ENCODE peak calls at places on chromosomes 5 and 9, in five cellular contexts. T is AG09319, S is neural progenitor cell, Q is dorsolateral prefrontal cortex, R is AG09309. M is an unnamed sample.

GRCh38 chr9:21027295-21027694 is 4.1 kb downstream of the HACD4 start:
- DNase-seq in S (no peak), Q (no peak), T (no peak), R (no peak), M (no peak)

GRCh38 chr5:141521244-141521781 is 32.4 kb downstream of the PCDHGC5 start:
- DNase-seq in S (peak), R (peak), T (peak), Q (no peak), M (no peak)

GRCh38 chr5:113337515-113338140 is 97.2 kb downstream of the TSSK1B start:
- DNase-seq in R (no peak), S (no peak), T (no peak), Q (no peak), M (no peak)

GRCh38 chr9:112793213-112793810 is 42.8 kb downstream of the SNX30 start:
- DNase-seq in R (no peak), S (peak), T (peak), Q (peak), M (peak)

GRCh38 chr5:107864793-107865192 is 194.1 kb upstream of the EFNA5 start:
- DNase-seq in Q (no peak), S (no peak), R (peak), T (peak), M (no peak)

GRCh38 chr9:35771079-35771441 is 17.0 kb upstream of the MSMP start:
- DNase-seq in S (no peak), Q (no peak), R (no peak), T (no peak), M (no peak)

GRCh38 chr9:37364751-37365360 is 57.6 kb upstream of the GRHPR start:
- DNase-seq in Q (no peak), R (no peak), T (no peak), S (no peak), M (no peak)

GRCh38 chr9:137314561-137315560 is 12.8 kb upstream of the NRARP start:
- DNase-seq in Q (no peak), S (peak), R (no peak), T (no peak), M (no peak)

GRCh38 chr9:6428940-6429889 is 16.2 kb downstream of the UHRF2 start:
- DNase-seq in Q (no peak), R (no peak), T (no peak), S (no peak), M (no peak)

GRCh38 chr5:159448-160172 is 31.7 kb upstream of the LRRC14B start:
- DNase-seq in R (no peak), Q (no peak), S (peak), T (no peak), M (no peak)

GRCh38 chr9:89868100-89868499 is 263.3 kb downstream of the GADD45G start:
- DNase-seq in Q (no peak), T (no peak), R (no peak), S (no peak), M (no peak)

GRCh38 chr9:109477269-109478203 is 20.6 kb downstream of the PTPN3 start:
- DNase-seq in R (no peak), S (no peak), Q (no peak), T (no peak), M (no peak)

GRCh38 chr5:6302684-6303083 is 75.7 kb downstream of the MED10 start:
- DNase-seq in R (no peak), T (no peak), Q (no peak), S (peak), M (no peak)

GRCh38 chr5:180470361-180470760 is 23.8 kb upstream of the CNOT6 start:
- DNase-seq in Q (no peak), T (no peak), S (no peak), R (no peak), M (no peak)

GRCh38 chr5:84724683-84725082 is 340.0 kb upstream of the EDIL3 start:
- DNase-seq in T (no peak), Q (no peak), S (no peak), R (no peak), M (no peak)

GRCh38 chr5:107401470-107402085 is 269.2 kb downstream of the EFNA5 start:
- DNase-seq in T (no peak), S (no peak), Q (no peak), R (no peak), M (no peak)

GRCh38 chr9:136204838-136205706 is at the start of gene LHX3:
- DNase-seq in S (peak), Q (no peak), R (no peak), T (no peak), M (peak)

GRCh38 chr5:24742334-24742733 is 97.6 kb upstream of the CDH10 start:
- DNase-seq in S (no peak), R (no peak), T (no peak), Q (no peak), M (no peak)

GRCh38 chr5:136191304-136192014 is 1.5 kb downstream of the SMIM32 start:
- DNase-seq in Q (no peak), S (peak), T (no peak), R (no peak), M (no peak)

GRCh38 chr9:135070198-135070951 is 17.1 kb upstream of the OLFM1 start:
- DNase-seq in R (no peak), S (peak), Q (peak), T (no peak), M (no peak)

GRCh38 chr9:116101516-116101915 is 52.1 kb upstream of the PAPPA start:
- DNase-seq in S (no peak), T (no peak), R (no peak), Q (no peak), M (no peak)

GRCh38 chr9:88641471-88642240 is 106.7 kb downstream of the NXNL2 start:
- DNase-seq in S (no peak), Q (no peak), R (no peak), T (no peak), M (no peak)

DNA sequence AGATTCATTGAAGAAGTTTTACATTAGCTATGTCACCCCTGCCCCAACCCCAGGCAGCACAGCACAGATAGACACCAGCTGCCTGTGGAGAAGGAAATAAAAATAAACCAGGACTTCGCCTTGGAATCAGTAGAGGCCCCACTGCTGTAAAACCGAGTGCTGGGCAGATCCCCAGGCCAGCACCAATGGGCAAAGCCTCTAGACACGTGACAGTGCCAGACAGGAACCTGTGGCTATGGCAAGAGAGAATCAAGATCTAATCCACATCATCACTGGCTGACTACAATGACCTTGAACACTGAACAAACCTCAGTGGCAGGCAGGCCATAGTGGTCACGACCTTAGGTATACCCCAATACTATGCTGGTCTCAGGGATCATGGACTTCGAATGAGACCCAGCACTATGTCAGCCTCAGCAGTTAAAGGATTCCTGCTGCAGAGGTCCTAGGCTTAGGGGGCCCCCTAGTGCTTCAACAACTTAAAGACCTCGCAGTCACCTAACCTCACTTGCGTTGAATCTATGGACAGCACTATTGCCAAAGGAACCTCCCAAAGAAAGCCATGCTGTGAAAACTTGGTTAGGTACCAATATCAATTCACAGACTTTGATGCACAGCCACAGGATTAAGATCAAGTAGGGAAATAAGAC is 2118.6 kb upstream of the C9orf72 start:
- DNase-seq in S (peak), R (no peak), T (no peak), Q (no peak), M (peak)
- TF ChIP-seq CTCF in S (peak), R (no peak), T (no peak), Q (no peak), M (peak)

GRCh38 chr5:80654391-80655230 is at the start of the genes DHFR and MSH3:
- DNase-seq in T (peak), Q (peak), R (peak), S (peak), M (peak)
- TF ChIP-seq CTCF in T (no peak), Q (peak), R (peak), S (peak), M (peak)

GRCh38 chr9:121738391-121738790 is 87.0 kb downstream of the DAB2IP start:
- DNase-seq in Q (no peak), R (no peak), S (no peak), T (no peak), M (no peak)

GRCh38 chr9:121736147-121736721 is 84.8 kb downstream of the DAB2IP start:
- DNase-seq in Q (no peak), R (no peak), S (peak), T (no peak), M (peak)

GRCh38 chr9:121737481-121737931 is 86.1 kb downstream of the DAB2IP start:
- DNase-seq in T (no peak), S (no peak), R (no peak), Q (no peak), M (no peak)

GRCh38 chr9:121735792-121736130 is 84.3 kb downstream of the DAB2IP start:
- DNase-seq in S (no peak), T (no peak), Q (no peak), R (no peak), M (no peak)

DNA sequence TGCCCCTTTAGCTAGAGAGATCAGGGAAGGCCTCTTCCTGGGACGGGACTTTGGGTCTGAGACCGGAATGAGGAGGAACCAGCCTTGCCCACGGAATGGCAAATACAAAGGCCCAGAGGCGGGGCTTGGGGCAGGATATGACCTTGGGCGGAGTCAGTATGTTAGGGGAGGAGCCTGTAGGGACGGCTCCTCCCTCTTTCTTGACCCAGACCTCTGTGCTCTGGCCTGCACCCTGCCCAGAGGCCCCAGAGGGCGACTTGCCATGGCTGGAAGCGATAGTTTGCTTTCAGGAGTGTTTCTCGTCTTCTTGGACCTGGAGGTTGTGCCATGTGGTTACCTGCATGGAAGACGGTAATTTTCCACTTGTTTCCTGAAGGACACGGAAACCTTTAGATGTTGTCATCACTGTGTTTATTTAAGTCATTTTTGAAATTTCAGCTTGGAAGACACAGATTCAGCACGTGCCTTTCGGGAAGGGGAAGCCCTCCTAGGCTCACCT is 85.6 kb downstream of the DAB2IP start:
- DNase-seq in S (peak), T (no peak), Q (no peak), R (no peak), M (no peak)
- TF ChIP-seq CTCF in S (no peak), T (no peak), Q (no peak), R (no peak), M (no peak)

GRCh38 chr5:72999916-73000315 is 44.1 kb downstream of the FCHO2 start:
- DNase-seq in S (no peak), Q (no peak), R (no peak), T (no peak), M (no peak)
- TF ChIP-seq CTCF in S (no peak), Q (no peak), R (no peak), T (no peak), M (no peak)

GRCh38 chr9:90914196-90914595 is 112.6 kb downstream of the SYK start:
- DNase-seq in T (no peak), Q (no peak), R (no peak), S (no peak), M (no peak)

GRCh38 chr9:90914868-90915483 is 113.4 kb downstream of the SYK start:
- DNase-seq in Q (peak), S (peak), T (peak), R (no peak), M (peak)

GRCh38 chr9:90919883-90920282 is 118.3 kb downstream of the SYK start:
- DNase-seq in R (no peak), T (no peak), Q (no peak), S (no peak), M (no peak)

GRCh38 chr9:90916147-90916734 is 114.6 kb downstream of the SYK start:
- DNase-seq in T (no peak), S (no peak), Q (no peak), R (no peak), M (no peak)

GRCh38 chr9:90915693-90916092 is 114.1 kb downstream of the SYK start:
- DNase-seq in Q (no peak), S (peak), T (no peak), R (no peak), M (no peak)
- TF ChIP-seq CTCF in Q (no peak), S (peak), T (peak), R (peak), M (no peak)

DNA sequence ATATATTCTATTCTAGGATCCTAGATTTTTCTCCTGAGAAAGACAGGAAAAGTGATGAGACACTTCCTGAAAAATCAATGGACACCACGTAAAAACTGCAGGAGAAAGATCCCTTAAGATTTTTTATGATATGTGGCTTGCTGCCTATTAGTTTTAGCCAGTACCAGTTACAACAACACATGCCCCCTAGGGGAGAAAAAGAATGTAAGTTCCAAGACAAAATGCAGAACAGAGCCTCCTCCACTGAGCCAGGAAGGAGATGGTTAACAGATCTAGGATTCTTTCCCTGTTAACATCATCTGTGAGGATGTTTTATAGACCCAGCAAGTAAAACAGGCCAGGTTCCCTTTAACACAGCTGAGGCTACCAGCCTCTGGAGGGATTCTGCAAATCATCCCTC is 574.7 kb downstream of the TLE4 start:
- DNase-seq in Q (no peak), T (no peak), R (no peak), S (peak), M (no peak)
- TF ChIP-seq CTCF in Q (no peak), T (peak), R (peak), S (peak), M (peak)

DNA sequence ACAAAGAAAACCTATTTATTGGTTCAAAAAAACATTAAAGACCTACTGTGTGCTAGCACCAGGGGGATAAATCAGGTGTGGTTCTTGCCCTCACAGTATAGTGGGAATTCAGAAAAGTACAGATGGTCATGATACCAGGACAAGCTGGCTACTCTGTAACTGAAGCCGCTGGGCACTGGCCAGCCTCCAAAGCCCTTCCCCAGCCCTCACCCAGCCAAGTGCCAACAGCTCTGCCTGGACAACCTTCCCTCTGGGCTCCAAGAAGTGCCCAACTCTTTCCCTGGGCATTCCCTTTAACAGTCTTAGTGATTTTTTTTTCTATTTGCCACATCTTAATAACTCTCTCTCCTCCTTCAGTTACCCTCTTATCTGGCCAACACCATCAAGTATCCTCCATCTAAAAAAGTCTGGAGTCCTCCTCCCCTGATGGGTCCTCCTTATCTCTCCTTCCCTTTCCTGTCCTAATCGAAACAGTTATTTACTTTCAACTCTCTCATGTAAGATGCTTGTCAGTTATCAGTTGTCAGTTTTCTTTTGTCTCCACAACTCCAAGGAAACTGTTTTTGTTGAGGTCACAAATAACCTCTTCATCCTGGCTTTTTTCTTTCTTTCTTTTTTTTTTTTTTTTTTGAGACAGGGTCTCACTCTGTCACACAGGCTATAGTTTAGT is 13.3 kb upstream of the SEPTIN8 start:
- DNase-seq in R (no peak), S (no peak), Q (no peak), T (no peak), M (no peak)
- TF ChIP-seq CTCF in R (no peak), S (no peak), Q (no peak), T (no peak), M (no peak)

DNA sequence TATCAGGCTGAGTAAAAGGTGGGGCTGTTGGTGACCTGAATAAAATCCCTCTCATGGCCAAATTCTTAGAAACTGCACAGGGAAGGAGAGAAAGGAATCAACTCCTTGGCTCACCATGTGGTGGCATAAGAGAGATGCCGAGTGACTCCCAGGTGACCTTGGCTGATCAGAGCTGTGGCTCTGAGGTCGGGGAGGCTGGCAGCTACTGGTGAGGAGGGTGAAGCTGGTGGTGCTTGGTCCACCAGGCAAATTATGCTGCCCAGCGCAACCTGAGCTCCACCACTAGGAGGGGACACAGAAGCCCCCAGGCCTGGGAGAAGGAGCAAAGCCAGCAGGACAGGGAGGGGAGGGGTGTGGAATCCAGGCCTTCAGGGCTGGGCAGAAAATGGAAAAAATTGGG is 111.2 kb upstream of the IL12B start:
- DNase-seq in R (no peak), S (peak), T (no peak), Q (no peak), M (peak)
- TF ChIP-seq CTCF in R (peak), S (peak), T (peak), Q (no peak), M (peak)

M was measured in neural crest cell.